ENCODE peak calls at places on chromosome 1, in nine cellular contexts. L, W, M, E, F, I, A, J and Y are unnamed samples.

GRCh38 chr1:23809751-23810171 is 9.2 kb upstream of the GALE start:
- DNase-seq in L (peak; percentile 58), W (peak; percentile 68), M (peak; percentile 75), E (peak; percentile 64), F (peak; percentile 56), I (peak; percentile 89), A (peak; percentile 72), J (peak; percentile 74), Y (peak; percentile 80)

GRCh38 chr1:110606784-110607662 is 865 bp upstream of the KCNA2 start:
- DNase-seq in L (no peak), W (peak; percentile 23), M (no peak), E (no peak), F (no peak), I (no peak), A (no peak), J (peak; percentile 10), Y (peak; percentile 39)

GRCh38 chr1:22635436-22635835 is 992 bp upstream of the C1QA start:
- DNase-seq in L (no peak), W (no peak), M (no peak), E (no peak), F (no peak), I (no peak), A (no peak), J (no peak), Y (no peak)

GRCh38 chr1:233412812-233413211 is 85.3 kb downstream of the MAP3K21 start:
- DNase-seq in L (no peak), W (peak; percentile 26), M (peak; percentile 71), E (peak; percentile 53), F (no peak), I (no peak), A (no peak), J (no peak), Y (no peak)

GRCh38 chr1:3630161-3630611 is 5.4 kb downstream of the TPRG1L start:
- DNase-seq in L (no peak), W (no peak), M (no peak), E (no peak), F (no peak), I (no peak), A (no peak), J (no peak), Y (no peak)

GRCh38 chr1:71834570-71835441 is 447.5 kb downstream of the NEGR1 start:
- DNase-seq in L (no peak), W (peak; percentile 0), M (no peak), E (no peak), F (no peak), I (no peak), A (no peak), J (peak; percentile 38), Y (no peak)

GRCh38 chr1:65323246-65323645 is 13.9 kb downstream of the DNAJC6 start:
- DNase-seq in L (no peak), W (no peak), M (peak; percentile 61), E (peak; percentile 58), F (no peak), I (no peak), A (no peak), J (no peak), Y (no peak)

GRCh38 chr1:58528518-58528917 is 18.0 kb downstream of the OMA1 start:
- DNase-seq in L (no peak), W (peak; percentile 93), M (peak; percentile 90), E (peak; percentile 32), F (no peak), I (peak; percentile 15), A (peak; percentile 8), J (no peak), Y (peak; percentile 77)

GRCh38 chr1:231636157-231636556 is 9.6 kb downstream of the DISC1 start:
- DNase-seq in L (peak; percentile 36), W (peak; percentile 73), M (peak; percentile 49), E (peak; percentile 85), F (no peak), I (peak; percentile 21), A (peak; percentile 68), J (peak; percentile 38), Y (peak; percentile 76)

GRCh38 chr1:2300851-2301606 is 72.9 kb downstream of the SKI start:
- DNase-seq in L (no peak), W (peak; percentile 84), M (no peak), E (no peak), F (no peak), I (peak; percentile 93), A (peak; percentile 79), J (peak; percentile 62), Y (peak; percentile 79)

GRCh38 chr1:147581459-147581858 is 40.2 kb downstream of the BCL9 start:
- DNase-seq in L (no peak), W (no peak), M (no peak), E (no peak), F (no peak), I (no peak), A (no peak), J (no peak), Y (no peak)

GRCh38 chr1:162878000-162878596 is 17.1 kb upstream of the CCDC190 start:
- DNase-seq in L (peak; percentile 59), W (peak; percentile 82), M (peak; percentile 80), E (peak; percentile 82), F (peak; percentile 84), I (peak; percentile 70), A (peak; percentile 29), J (peak; percentile 85), Y (peak; percentile 79)

GRCh38 chr1:66397192-66397591 is 136.8 kb upstream of the SGIP1 start:
- DNase-seq in L (no peak), W (no peak), M (no peak), E (no peak), F (no peak), I (peak; percentile 69), A (no peak), J (no peak), Y (no peak)

GRCh38 chr1:33724348-33724747 is 139.5 kb upstream of the HMGB4 start:
- DNase-seq in L (no peak), W (peak; percentile 7), M (no peak), E (no peak), F (no peak), I (no peak), A (no peak), J (no peak), Y (no peak)